ENCODE peak calls at places on chromosomes 13 and 19, in six cellular contexts. One of them, this sample, is unnamed.

GRCh38 chr19:48255376-48256303 is at the start of gene CARD8:
- DNase-seq in GM12878: peak; percentile 88
- DNase-seq in HepG2: peak; percentile 88
- DNase-seq in SK-N-SH: peak; percentile 73
- DNase-seq in H1: peak; percentile 70
- DNase-seq in K562: peak; percentile 66
- DNase-seq in this sample: peak; percentile 30

GRCh38 chr19:33689886-33690285 is 68.1 kb downstream of the CHST8 start:
- DNase-seq in GM12878: no peak
- DNase-seq in HepG2: no peak
- DNase-seq in SK-N-SH: peak; percentile 85
- DNase-seq in H1: no peak
- DNase-seq in K562: no peak
- DNase-seq in this sample: no peak

GRCh38 chr13:26881154-26881553 is 120.6 kb upstream of the GPR12 start:
- DNase-seq in GM12878: no peak
- DNase-seq in HepG2: no peak
- DNase-seq in SK-N-SH: peak; percentile 56
- DNase-seq in H1: no peak
- DNase-seq in K562: no peak
- DNase-seq in this sample: no peak

GRCh38 chr19:41402010-41402409 is 4.4 kb downstream of the BCKDHA start:
- DNase-seq in GM12878: no peak
- DNase-seq in HepG2: no peak
- DNase-seq in SK-N-SH: no peak
- DNase-seq in H1: no peak
- DNase-seq in K562: no peak
- DNase-seq in this sample: no peak

GRCh38 chr13:44004881-44005280 is 125.2 kb downstream of the LACC1 start:
- DNase-seq in GM12878: no peak
- DNase-seq in HepG2: no peak
- DNase-seq in SK-N-SH: no peak
- DNase-seq in H1: no peak
- DNase-seq in K562: no peak
- DNase-seq in this sample: no peak

GRCh38 chr13:79386125-79386822 is 19.8 kb downstream of the RBM26 start:
- DNase-seq in GM12878: no peak
- DNase-seq in HepG2: no peak
- DNase-seq in SK-N-SH: no peak
- DNase-seq in H1: no peak
- DNase-seq in K562: no peak
- DNase-seq in this sample: no peak

GRCh38 chr19:55283548-55284393 is at the start of gene BRSK1:
- DNase-seq in GM12878: no peak
- DNase-seq in HepG2: no peak
- DNase-seq in SK-N-SH: peak; percentile 93
- DNase-seq in H1: peak; percentile 86
- DNase-seq in K562: peak; percentile 79
- DNase-seq in this sample: no peak

GRCh38 chr19:3178973-3179738 is 587 bp downstream of the S1PR4 start:
- DNase-seq in GM12878: no peak
- DNase-seq in HepG2: no peak
- DNase-seq in SK-N-SH: no peak
- DNase-seq in H1: no peak
- DNase-seq in K562: no peak
- DNase-seq in this sample: no peak

GRCh38 chr19:28634837-28635236 is 578.1 kb downstream of the UQCRFS1 start:
- DNase-seq in GM12878: no peak
- DNase-seq in HepG2: no peak
- DNase-seq in SK-N-SH: no peak
- DNase-seq in H1: no peak
- DNase-seq in K562: no peak
- DNase-seq in this sample: no peak

GRCh38 chr13:80141114-80141849 is 199.6 kb downstream of the SPRY2 start:
- DNase-seq in GM12878: no peak
- DNase-seq in HepG2: no peak
- DNase-seq in SK-N-SH: no peak
- DNase-seq in H1: no peak
- DNase-seq in K562: no peak
- DNase-seq in this sample: no peak

GRCh38 chr13:78029891-78030290 is 111.3 kb upstream of the EDNRB start:
- DNase-seq in GM12878: no peak
- DNase-seq in HepG2: no peak
- DNase-seq in SK-N-SH: no peak
- DNase-seq in H1: no peak
- DNase-seq in K562: no peak
- DNase-seq in this sample: no peak

GRCh38 chr19:17654993-17655392 is 33.2 kb downstream of the UNC13A start:
- DNase-seq in GM12878: no peak
- DNase-seq in HepG2: no peak
- DNase-seq in SK-N-SH: peak; percentile 62
- DNase-seq in H1: peak; percentile 61
- DNase-seq in K562: peak; percentile 60
- DNase-seq in this sample: no peak

GRCh38 chr19:52034051-52034728 is 6.0 kb upstream of the ZNF614 start:
- DNase-seq in GM12878: no peak
- DNase-seq in HepG2: no peak
- DNase-seq in SK-N-SH: no peak
- DNase-seq in H1: no peak
- DNase-seq in K562: no peak
- DNase-seq in this sample: no peak

GRCh38 chr19:40718774-40719391 is 2.0 kb downstream of the ITPKC start:
- DNase-seq in GM12878: peak; percentile 8
- DNase-seq in HepG2: peak; percentile 79
- DNase-seq in SK-N-SH: no peak
- DNase-seq in H1: no peak
- DNase-seq in K562: peak; percentile 62
- DNase-seq in this sample: peak; percentile 83

GRCh38 chr19:55080121-55080914 is 4.6 kb downstream of the EPS8L1 start:
- DNase-seq in GM12878: no peak
- DNase-seq in HepG2: peak; percentile 35
- DNase-seq in SK-N-SH: peak; percentile 96
- DNase-seq in H1: peak; percentile 94
- DNase-seq in K562: peak; percentile 98
- DNase-seq in this sample: no peak

GRCh38 chr19:48757089-48757675 is 1.9 kb downstream of the FGF21 start:
- DNase-seq in GM12878: no peak
- DNase-seq in HepG2: no peak
- DNase-seq in SK-N-SH: no peak
- DNase-seq in H1: no peak
- DNase-seq in K562: no peak
- DNase-seq in this sample: no peak

GRCh38 chr19:34428549-34429285 is 536 bp downstream of the UBA2 start:
- DNase-seq in GM12878: no peak
- DNase-seq in HepG2: peak; percentile 2
- DNase-seq in SK-N-SH: peak; percentile 47
- DNase-seq in H1: peak; percentile 52
- DNase-seq in K562: peak; percentile 88
- DNase-seq in this sample: peak; percentile 9

GRCh38 chr19:16446108-16447014 is 25.4 kb downstream of the EPS15L1 start:
- DNase-seq in GM12878: peak; percentile 77
- DNase-seq in HepG2: no peak
- DNase-seq in SK-N-SH: no peak
- DNase-seq in H1: no peak
- DNase-seq in K562: no peak
- DNase-seq in this sample: no peak

GRCh38 chr19:17136026-17136425 is 60.4 kb downstream of the MYO9B start:
- DNase-seq in GM12878: no peak
- DNase-seq in HepG2: no peak
- DNase-seq in SK-N-SH: no peak
- DNase-seq in H1: peak; percentile 60
- DNase-seq in K562: no peak
- DNase-seq in this sample: no peak

GRCh38 chr13:44191504-44192171 is 182.0 kb upstream of the SERP2 start:
- DNase-seq in GM12878: no peak
- DNase-seq in HepG2: peak; percentile 64
- DNase-seq in SK-N-SH: peak; percentile 58
- DNase-seq in H1: no peak
- DNase-seq in K562: peak; percentile 40
- DNase-seq in this sample: peak; percentile 41

GRCh38 chr13:34779171-34779570 is 162.9 kb upstream of the NBEA start:
- DNase-seq in GM12878: no peak
- DNase-seq in HepG2: no peak
- DNase-seq in SK-N-SH: no peak
- DNase-seq in H1: no peak
- DNase-seq in K562: no peak
- DNase-seq in this sample: no peak

GRCh38 chr13:44855860-44856259 is 133.4 kb downstream of the NUFIP1 start:
- DNase-seq in GM12878: no peak
- DNase-seq in HepG2: no peak
- DNase-seq in SK-N-SH: no peak
- DNase-seq in H1: no peak
- DNase-seq in K562: no peak
- DNase-seq in this sample: no peak

GRCh38 chr13:112820318-112820717 is 130.5 kb downstream of the ATP11A start:
- DNase-seq in GM12878: no peak
- DNase-seq in HepG2: no peak
- DNase-seq in SK-N-SH: no peak
- DNase-seq in H1: no peak
- DNase-seq in K562: no peak
- DNase-seq in this sample: no peak

GRCh38 chr19:16470911-16471811 is 609 bp downstream of the EPS15L1 start:
- DNase-seq in GM12878: no peak
- DNase-seq in HepG2: no peak
- DNase-seq in SK-N-SH: no peak
- DNase-seq in H1: peak; percentile 62
- DNase-seq in K562: no peak
- DNase-seq in this sample: peak; percentile 57

GRCh38 chr13:69882451-69882850 is 225.2 kb upstream of the ATXN8OS start:
- DNase-seq in GM12878: no peak
- DNase-seq in HepG2: no peak
- DNase-seq in SK-N-SH: no peak
- DNase-seq in H1: no peak
- DNase-seq in K562: no peak
- DNase-seq in this sample: no peak

GRCh38 chr19:20923077-20923871 is at the start of gene ZNF85:
- DNase-seq in GM12878: peak; percentile 84
- DNase-seq in HepG2: peak; percentile 78
- DNase-seq in SK-N-SH: peak; percentile 80
- DNase-seq in H1: peak; percentile 88
- DNase-seq in K562: peak; percentile 24
- DNase-seq in this sample: peak; percentile 30

GRCh38 chr19:51712461-51713081 is 11.2 kb downstream of the HAS1 start:
- DNase-seq in GM12878: no peak
- DNase-seq in HepG2: no peak
- DNase-seq in SK-N-SH: no peak
- DNase-seq in H1: peak; percentile 51
- DNase-seq in K562: no peak
- DNase-seq in this sample: peak; percentile 80

GRCh38 chr19:42335971-42336370 is 10.5 kb downstream of the MEGF8 start:
- DNase-seq in GM12878: no peak
- DNase-seq in HepG2: no peak
- DNase-seq in SK-N-SH: no peak
- DNase-seq in H1: no peak
- DNase-seq in K562: no peak
- DNase-seq in this sample: no peak

GRCh38 chr19:16386619-16387240 is 62.1 kb downstream of the KLF2 start:
- DNase-seq in GM12878: no peak
- DNase-seq in HepG2: peak; percentile 32
- DNase-seq in SK-N-SH: peak; percentile 75
- DNase-seq in H1: no peak
- DNase-seq in K562: peak; percentile 66
- DNase-seq in this sample: peak; percentile 49

GRCh38 chr19:4064551-4065260 is 2.0 kb downstream of the ZBTB7A start:
- DNase-seq in GM12878: no peak
- DNase-seq in HepG2: no peak
- DNase-seq in SK-N-SH: peak; percentile 86
- DNase-seq in H1: no peak
- DNase-seq in K562: peak; percentile 72
- DNase-seq in this sample: no peak

GRCh38 chr19:384801-385169 is 24.2 kb downstream of the C2CD4C start:
- DNase-seq in GM12878: no peak
- DNase-seq in HepG2: no peak
- DNase-seq in SK-N-SH: no peak
- DNase-seq in H1: no peak
- DNase-seq in K562: no peak
- DNase-seq in this sample: no peak

DNA sequence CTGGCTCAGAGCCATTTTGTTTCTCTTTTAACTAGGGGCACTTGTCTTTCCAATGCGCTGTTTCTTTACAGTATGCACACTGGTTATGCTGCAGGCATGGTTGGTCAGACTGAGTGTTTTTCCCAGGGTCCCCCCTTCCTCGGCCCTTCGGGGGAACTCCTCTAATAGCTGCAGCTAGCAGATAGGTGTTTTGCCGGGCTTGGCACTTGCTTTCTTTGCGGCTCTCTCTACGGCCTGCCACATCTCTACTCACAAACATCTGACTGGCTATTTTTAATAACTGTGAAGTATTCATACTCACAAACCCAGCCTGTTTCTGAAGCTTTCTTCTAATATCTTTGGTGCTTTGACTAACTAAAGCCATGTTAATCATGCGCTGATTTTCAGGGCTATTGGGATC is 89.4 kb downstream of the SLC25A15 start:
- DNase-seq in GM12878: no peak
- DNase-seq in HepG2: no peak
- DNase-seq in SK-N-SH: no peak
- DNase-seq in H1: no peak
- DNase-seq in K562: no peak
- DNase-seq in this sample: no peak
- TF ChIP-seq JUND in GM12878: no peak
- TF ChIP-seq JUND in HepG2: no peak
- TF ChIP-seq JUND in SK-N-SH: no peak
- TF ChIP-seq JUND in H1: no peak
- TF ChIP-seq JUND in K562: no peak
- TF ChIP-seq JUND in this sample: no peak

GRCh38 chr13:41505209-41505835 is 48.0 kb downstream of the RGCC start:
- DNase-seq in GM12878: no peak
- DNase-seq in HepG2: no peak
- DNase-seq in SK-N-SH: no peak
- DNase-seq in H1: no peak
- DNase-seq in K562: no peak
- DNase-seq in this sample: peak; percentile 12
- TF ChIP-seq JUND in GM12878: no peak
- TF ChIP-seq JUND in HepG2: no peak
- TF ChIP-seq JUND in SK-N-SH: no peak
- TF ChIP-seq JUND in H1: no peak
- TF ChIP-seq JUND in K562: no peak
- TF ChIP-seq JUND in this sample: no peak

GRCh38 chr19:46373573-46374359 is 26.9 kb downstream of the PPP5C start:
- DNase-seq in GM12878: no peak
- DNase-seq in HepG2: no peak
- DNase-seq in SK-N-SH: peak; percentile 80
- DNase-seq in H1: peak; percentile 73
- DNase-seq in K562: no peak
- DNase-seq in this sample: peak; percentile 52
- TF ChIP-seq JUND in GM12878: no peak
- TF ChIP-seq JUND in HepG2: no peak
- TF ChIP-seq JUND in SK-N-SH: peak; percentile 6
- TF ChIP-seq JUND in H1: no peak
- TF ChIP-seq JUND in K562: no peak
- TF ChIP-seq JUND in this sample: no peak

GRCh38 chr19:1811942-1812425 is at the start of gene ATP8B3:
- DNase-seq in GM12878: no peak
- DNase-seq in HepG2: no peak
- DNase-seq in SK-N-SH: peak; percentile 99
- DNase-seq in H1: peak; percentile 76
- DNase-seq in K562: peak; percentile 98
- DNase-seq in this sample: no peak
- TF ChIP-seq JUND in GM12878: no peak
- TF ChIP-seq JUND in HepG2: no peak
- TF ChIP-seq JUND in SK-N-SH: no peak
- TF ChIP-seq JUND in H1: no peak
- TF ChIP-seq JUND in K562: no peak
- TF ChIP-seq JUND in this sample: no peak

This sample was measured in T47D.